ENCODE peak calls at places on chromosomes 5 and 9, in five cellular contexts. X is ACHN; L is stimulated activated CD4-positive, alpha-beta T cell treated with anti-CD3 and anti-CD28 coated beads, Interleukin-12 subunit alpha, Interleukin-12 subunit beta, amount 100 ng/mL, for 4 hours; H is AG04450; V is fibroblast of gingiva. T is an unnamed sample.
A peak's percentile ranks its signal among the peaks of the same experiment; 100 is the strongest.

GRCh38 chr9:70830618-70831017 is 290.8 kb downstream of the TRPM3 start:
- DNase-seq in H (no peak), V (no peak), L (no peak), X (no peak), T (no peak)

GRCh38 chr9:98071737-98072136 is 15.2 kb downstream of the NANS start:
- DNase-seq in L (no peak), H (no peak), V (no peak), X (no peak), T (no peak)

GRCh38 chr9:97529363-97530076 is 28.1 kb downstream of the TMOD1 start:
- DNase-seq in V (peak; percentile 16), H (no peak), X (no peak), L (no peak), T (peak; percentile 43)

GRCh38 chr5:133735346-133735745 is 123.0 kb upstream of the FSTL4 start:
- DNase-seq in H (no peak), V (peak; percentile 21), L (no peak), X (no peak), T (peak; percentile 11)

GRCh38 chr9:25724424-25724823 is 46.2 kb upstream of the TUSC1 start:
- DNase-seq in L (no peak), X (no peak), V (no peak), H (no peak), T (peak; percentile 75)

GRCh38 chr9:92669527-92669889 is 423 bp downstream of the IPPK start:
- DNase-seq in V (no peak), H (no peak), L (peak; percentile 37), X (peak; percentile 28), T (no peak)

GRCh38 chr5:3309538-3309937 is 286.1 kb upstream of the IRX1 start:
- DNase-seq in V (no peak), H (no peak), L (no peak), X (no peak), T (no peak)

GRCh38 chr9:137487454-137488329 is 28.6 kb upstream of the NSMF start:
- DNase-seq in V (no peak), X (no peak), L (no peak), H (no peak), T (no peak)

GRCh38 chr9:99192786-99193465 is 28.8 kb downstream of the ALG2 start:
- DNase-seq in X (peak; percentile 12), V (no peak), H (no peak), L (no peak), T (peak; percentile 24)

GRCh38 chr9:1458503-1458902 is 408.3 kb downstream of the DMRT2 start:
- DNase-seq in H (no peak), L (no peak), X (peak; percentile 58), V (no peak), T (peak; percentile 2)

GRCh38 chr5:134131165-134131564 is 16.7 kb downstream of the TCF7 start:
- DNase-seq in X (no peak), H (no peak), L (no peak), V (no peak), T (no peak)

GRCh38 chr5:96236051-96236450 is 197.0 kb downstream of the PCSK1 start:
- DNase-seq in X (no peak), L (no peak), H (no peak), V (no peak), T (no peak)

GRCh38 chr5:138686668-138687067 is 66.6 kb upstream of the CTNNA1 start:
- DNase-seq in V (no peak), X (peak; percentile 33), H (no peak), L (no peak), T (peak; percentile 51)

GRCh38 chr5:76700571-76700970 is 15.4 kb upstream of the F2R start:
- DNase-seq in V (no peak), H (no peak), L (no peak), X (no peak), T (no peak)

GRCh38 chr5:45179686-45180085 is 370.9 kb downstream of the MRPS30 start:
- DNase-seq in X (no peak), V (no peak), H (no peak), L (no peak), T (no peak)

GRCh38 chr9:2620876-2621677 is 510 bp upstream of the VLDLR start:
- DNase-seq in L (peak; percentile 37), X (peak; percentile 88), V (peak; percentile 52), H (peak; percentile 53), T (peak; percentile 87)

GRCh38 chr9:34591911-34592866 is 2.7 kb upstream of the CNTFR start:
- DNase-seq in X (no peak), H (no peak), L (no peak), V (no peak), T (no peak)

GRCh38 chr9:129487658-129488483 is 133.0 kb downstream of the C9orf50 start:
- DNase-seq in V (peak; percentile 61), H (no peak), L (peak; percentile 64), X (peak; percentile 35), T (peak; percentile 65)

GRCh38 chr9:99873531-99873930 is 32.9 kb upstream of the STX17 start:
- DNase-seq in L (no peak), H (peak; percentile 11), X (no peak), V (peak; percentile 21), T (peak; percentile 85)

GRCh38 chr9:113611461-113612215 is 148.1 kb downstream of the RGS3 start:
- DNase-seq in L (no peak), H (no peak), X (no peak), V (no peak), T (no peak)

GRCh38 chr9:114224247-114224610 is 68.9 kb downstream of the COL27A1 start:
- DNase-seq in L (no peak), X (no peak), V (peak; percentile 11), H (no peak), T (peak; percentile 72)

GRCh38 chr9:129312251-129312650 is 134.2 kb upstream of the IER5L start:
- DNase-seq in H (no peak), X (no peak), L (no peak), V (no peak), T (no peak)

GRCh38 chr5:10162468-10162867 is 87.2 kb downstream of the ATPSCKMT start:
- DNase-seq in L (no peak), V (no peak), H (no peak), X (no peak), T (no peak)

GRCh38 chr9:91483189-91483691 is 59.6 kb upstream of the NFIL3 start:
- DNase-seq in L (no peak), H (no peak), X (no peak), V (peak; percentile 50), T (peak; percentile 47)

GRCh38 chr5:55303238-55303690 is 4.2 kb downstream of the DHX29 start:
- DNase-seq in X (no peak), H (peak; percentile 77), L (no peak), V (peak; percentile 91), T (peak; percentile 93)

GRCh38 chr9:86445636-86446035 is 91.4 kb upstream of the TUT7 start:
- DNase-seq in X (no peak), H (peak; percentile 8), L (no peak), V (no peak), T (peak; percentile 52)

GRCh38 chr9:35415769-35416427 is 74.0 kb upstream of the RUSC2 start:
- DNase-seq in H (no peak), L (no peak), V (no peak), X (no peak), T (no peak)

GRCh38 chr5:72121753-72122445 is 14.6 kb downstream of the MAP1B start:
- DNase-seq in V (no peak), L (no peak), X (no peak), H (no peak), T (no peak)

GRCh38 chr5:88594441-88594840 is 288.5 kb downstream of the MEF2C start:
- DNase-seq in V (no peak), X (no peak), H (no peak), L (no peak), T (no peak)

GRCh38 chr5:135667204-135667603 is 88.4 kb upstream of the CXCL14 start:
- DNase-seq in X (no peak), V (no peak), L (no peak), H (no peak), T (no peak)

GRCh38 chr5:161084108-161084507 is 232.1 kb upstream of the ATP10B start:
- DNase-seq in L (no peak), V (no peak), H (no peak), X (no peak), T (no peak)

GRCh38 chr5:130963798-130964197 is 201.3 kb downstream of the HINT1 start:
- DNase-seq in V (no peak), L (no peak), X (no peak), H (no peak), T (no peak)

GRCh38 chr5:151085517-151086031 is 4.7 kb upstream of the TNIP1 start:
- DNase-seq in L (peak; percentile 28), X (no peak), V (peak; percentile 42), H (no peak), T (peak; percentile 44)

GRCh38 chr9:114888599-114888998 is 41.8 kb downstream of the TNFSF8 start:
- DNase-seq in X (no peak), V (no peak), H (no peak), L (no peak), T (no peak)

GRCh38 chr9:38344566-38345324 is 47.8 kb upstream of the ALDH1B1 start:
- DNase-seq in V (no peak), X (no peak), H (no peak), L (no peak), T (no peak)

GRCh38 chr5:57190593-57190992 is 16.7 kb downstream of the GPBP1 start:
- DNase-seq in H (no peak), V (no peak), X (no peak), L (no peak), T (no peak)

GRCh38 chr5:1799110-1799601 is 481 bp downstream of the MRPL36 start:
- DNase-seq in V (peak; percentile 20), X (peak; percentile 12), L (peak; percentile 25), H (no peak), T (peak; percentile 19)